ENCODE peak calls at places on chromosomes 11 and 22, in nine cellular contexts. R is stimulated activated CD4-positive, alpha-beta T cell treated with anti-CD3 and anti-CD28 coated beads, Interleukin-1b, Interleukin-23, amount 100 ng/mL, for 4 hours; F is GM20000; J is naive B cell; C is body of pancreas; D is adrenal gland; O is H4; A is IMR-90; Y is T-helper 17 cell. I is an unnamed sample.
A peak's percentile ranks its signal among the peaks of the same experiment; 100 is the strongest.

GRCh38 chr11:115081972-115082371 is 403.6 kb downstream of the NXPE2 start:
- DNase-seq in O (no peak), C (no peak), Y (no peak), A (no peak), F (no peak), D (no peak), J (no peak), R (no peak), I (no peak)

GRCh38 chr11:103659743-103660142 is 376.7 kb upstream of the DDI1 start:
- DNase-seq in R (no peak), Y (no peak), A (peak; percentile 62), C (no peak), D (no peak), J (no peak), F (no peak), O (no peak), I (no peak)

GRCh38 chr11:12066799-12067508 is 43.4 kb upstream of the MICAL2 start:
- DNase-seq in J (no peak), Y (no peak), A (peak; percentile 56), F (no peak), O (peak; percentile 65), D (peak; percentile 60), C (no peak), R (no peak), I (no peak)

GRCh38 chr11:128701086-128701485 is 7.2 kb downstream of the FLI1 start:
- DNase-seq in O (no peak), Y (no peak), J (no peak), A (peak; percentile 74), D (no peak), F (no peak), C (no peak), R (no peak), I (no peak)

GRCh38 chr11:61145228-61146005 is 15.8 kb downstream of the VPS37C start:
- DNase-seq in R (no peak), F (no peak), O (no peak), Y (no peak), A (no peak), C (no peak), D (no peak), J (no peak), I (no peak)

GRCh38 chr11:30120045-30120589 is 103.3 kb upstream of the KCNA4 start:
- DNase-seq in R (no peak), C (no peak), J (no peak), O (no peak), A (no peak), F (no peak), D (no peak), Y (no peak), I (no peak)

GRCh38 chr11:13051257-13051656 is 42.1 kb downstream of the RASSF10 start:
- DNase-seq in O (no peak), A (no peak), D (no peak), R (no peak), Y (no peak), J (no peak), F (no peak), C (no peak), I (no peak)

GRCh38 chr11:126484266-126484665 is 128.8 kb downstream of the ST3GAL4 start:
- DNase-seq in A (peak; percentile 94), J (no peak), F (no peak), C (no peak), O (peak; percentile 81), R (no peak), D (no peak), Y (no peak), I (no peak)

GRCh38 chr11:100984668-100985067 is 144.9 kb downstream of the PGR start:
- DNase-seq in R (no peak), O (no peak), F (peak; percentile 8), Y (no peak), J (peak; percentile 9), C (no peak), D (no peak), A (no peak), I (peak; percentile 32)

GRCh38 chr11:94179696-94180095 is 51.1 kb downstream of the PANX1 start:
- DNase-seq in A (no peak), Y (no peak), J (no peak), D (no peak), O (no peak), F (no peak), C (no peak), R (no peak), I (no peak)

GRCh38 chr22:43734370-43735005 is 77.6 kb downstream of the EFCAB6 start:
- DNase-seq in A (no peak), C (no peak), J (no peak), F (no peak), D (no peak), O (no peak), R (no peak), Y (no peak), I (no peak)

GRCh38 chr22:29641052-29641780 is 37.8 kb downstream of the NF2 start:
- DNase-seq in O (no peak), Y (no peak), F (no peak), J (no peak), C (no peak), D (no peak), R (no peak), A (peak; percentile 27), I (no peak)

GRCh38 chr22:45455621-45456020 is 42.1 kb downstream of the RIBC2 start:
- DNase-seq in Y (no peak), A (no peak), D (no peak), J (no peak), R (no peak), C (no peak), F (no peak), O (no peak), I (no peak)

GRCh38 chr22:24407278-24407665 is 20.1 kb upstream of the ADORA2A start:
- DNase-seq in R (no peak), F (no peak), D (peak; percentile 42), Y (no peak), O (no peak), C (no peak), A (no peak), J (no peak), I (no peak)

GRCh38 chr11:71182791-71183556 is 69.4 kb downstream of the SHANK2 start:
- DNase-seq in C (no peak), A (no peak), D (no peak), J (no peak), F (no peak), O (no peak), Y (no peak), R (no peak), I (no peak)

GRCh38 chr11:93073508-93074280 is 104.2 kb downstream of the MTNR1B start:
- DNase-seq in F (no peak), C (no peak), Y (no peak), J (no peak), R (no peak), A (no peak), O (no peak), D (no peak), I (no peak)

GRCh38 chr11:32888805-32889204 is 3.8 kb upstream of the QSER1 start:
- DNase-seq in D (no peak), O (no peak), A (peak; percentile 76), R (no peak), J (no peak), Y (no peak), F (no peak), C (no peak), I (no peak)

GRCh38 chr11:101553891-101554292 is 29.9 kb downstream of the TRPC6 start:
- DNase-seq in A (peak; percentile 92), C (no peak), O (no peak), F (peak; percentile 18), R (no peak), D (no peak), Y (no peak), J (peak; percentile 16), I (peak; percentile 16)

GRCh38 chr11:27558401-27558800 is 51.8 kb upstream of the LIN7C start:
- DNase-seq in O (no peak), F (no peak), C (no peak), D (no peak), R (no peak), Y (no peak), J (no peak), A (peak; percentile 32), I (no peak)

GRCh38 chr11:71240865-71241691 is 11.3 kb downstream of the SHANK2 start:
- DNase-seq in R (no peak), O (peak; percentile 96), J (no peak), D (peak; percentile 47), C (peak; percentile 37), Y (no peak), F (no peak), A (peak; percentile 94), I (no peak)

GRCh38 chr11:59668188-59668949 is 468 bp downstream of the PATL1 start:
- DNase-seq in F (peak; percentile 70), O (peak; percentile 37), D (peak; percentile 79), R (peak; percentile 70), J (no peak), Y (peak; percentile 69), A (peak; percentile 28), C (peak; percentile 63), I (peak; percentile 65)

GRCh38 chr11:2360081-2360642 is 16.9 kb upstream of the CD81 start:
- DNase-seq in Y (no peak), D (no peak), R (no peak), C (peak; percentile 30), F (no peak), J (no peak), O (no peak), A (no peak), I (no peak)

GRCh38 chr11:71153005-71153395 is 99.4 kb downstream of the SHANK2 start:
- DNase-seq in D (peak; percentile 37), F (no peak), R (no peak), Y (no peak), J (no peak), O (no peak), C (peak; percentile 36), A (peak; percentile 31), I (no peak)

GRCh38 chr11:97225794-97226193 is 836.0 kb downstream of the JRKL start:
- DNase-seq in Y (no peak), R (no peak), F (no peak), C (no peak), O (no peak), J (no peak), D (no peak), A (no peak), I (no peak)

GRCh38 chr22:40123387-40123786 is 54.3 kb upstream of the TNRC6B start:
- DNase-seq in R (no peak), J (no peak), D (no peak), C (no peak), A (no peak), Y (no peak), F (no peak), O (no peak), I (no peak)

GRCh38 chr11:88175004-88175706 is at the start of gene RAB38:
- DNase-seq in C (peak; percentile 64), F (peak; percentile 37), A (peak; percentile 21), J (no peak), O (no peak), R (no peak), D (peak; percentile 53), Y (no peak), I (peak; percentile 39)

GRCh38 chr11:2814751-2815150 is 70.8 kb downstream of the CDKN1C start:
- DNase-seq in O (no peak), Y (no peak), D (no peak), C (no peak), A (no peak), R (no peak), F (no peak), J (no peak), I (no peak)

GRCh38 chr11:35142481-35143207 is 3.7 kb downstream of the CD44 start:
- DNase-seq in F (peak; percentile 46), D (no peak), Y (no peak), R (no peak), A (peak; percentile 82), O (no peak), J (no peak), C (peak; percentile 30), I (no peak)

I was measured in GM10248.